ENCODE peak calls at places on chromosomes 11 and 22, in ten cellular contexts. F, C, T, S, L, O, H, Y, G and B are unnamed samples. For H3K27me3, the result is how much of the 10 kb centered on the place peaks cover.

GRCh38 chr11:30960387-30960992 is 374.3 kb upstream of the MPPED2 start:
- DNase-seq in H (peak), L (peak), Y (peak), S (peak), C (peak), F (no peak), G (no peak), T (peak), O (no peak), B (peak)

GRCh38 chr11:33045551-33046255 is 6.3 kb downstream of the TCP11L1 start:
- DNase-seq in O (peak), Y (no peak), H (no peak), C (peak), L (no peak), F (peak), T (no peak), S (no peak), G (no peak), B (peak)

GRCh38 chr11:69818243-69819108 is 740 bp downstream of the FGF3 start:
- DNase-seq in Y (no peak), H (no peak), T (peak), F (no peak), O (no peak), L (no peak), S (no peak), C (no peak), G (no peak), B (no peak)

GRCh38 chr22:39814899-39815298 is 78.7 kb downstream of the ENTHD1 start:
- DNase-seq in H (no peak), O (peak), Y (peak), T (peak), S (no peak), L (no peak), F (peak), C (peak), G (no peak), B (peak)

GRCh38 chr22:25548866-25549464 is 15.5 kb upstream of the GRK3 start:
- DNase-seq in S (no peak), H (no peak), C (no peak), O (no peak), Y (no peak), F (no peak), G (no peak), T (no peak), L (no peak), B (no peak)

GRCh38 chr11:33668468-33668825 is 32.2 kb downstream of the C11orf91 start:
- DNase-seq in C (no peak), F (no peak), S (no peak), Y (no peak), G (no peak), T (no peak), O (no peak), L (no peak), H (no peak), B (no peak)

GRCh38 chr11:8759634-8760033 is 77.0 kb downstream of the RPL27A start:
- DNase-seq in H (no peak), L (no peak), C (no peak), S (no peak), F (no peak), G (no peak), T (no peak), Y (no peak), O (no peak), B (no peak)

GRCh38 chr11:86218125-86219081 is 26.1 kb upstream of the EED start:
- DNase-seq in H (peak), T (peak), C (peak), F (peak), G (peak), Y (peak), O (peak), L (peak), S (peak), B (peak)

GRCh38 chr11:1763796-1764661 is at the start of gene CTSD:
- DNase-seq in C (peak), L (peak), O (peak), S (peak), T (peak), H (peak), Y (peak), G (peak), F (no peak), B (peak)

GRCh38 chr11:57434640-57435546 is 8.0 kb upstream of the SLC43A3 start:
- DNase-seq in Y (peak), S (no peak), C (peak), F (peak), L (no peak), G (no peak), O (peak), T (peak), H (peak), B (peak)

GRCh38 chr11:9459573-9460321 is 1.1 kb upstream of the ZNF143 start:
- DNase-seq in S (peak), O (peak), T (peak), C (peak), G (no peak), H (peak), F (no peak), Y (peak), L (peak), B (peak)

GRCh38 chr11:111189466-111189865 is 56.1 kb upstream of the POU2AF2 start:
- DNase-seq in L (no peak), H (no peak), Y (peak), O (no peak), G (no peak), F (no peak), T (no peak), S (no peak), C (peak), B (no peak)

GRCh38 chr11:121931748-121932352 is 184.2 kb downstream of the BLID start:
- DNase-seq in T (no peak), L (no peak), S (no peak), G (no peak), H (peak), F (peak), C (peak), O (no peak), Y (peak), B (no peak)

GRCh38 chr11:93652161-93652597 is 9.3 kb upstream of the CEP295 start:
- DNase-seq in C (peak), S (peak), G (peak), T (peak), H (peak), L (peak), Y (peak), O (peak), F (peak), B (peak)

GRCh38 chr11:72066855-72067254 is 13.5 kb downstream of the NUMA1 start:
- DNase-seq in Y (no peak), S (no peak), C (peak), O (no peak), G (no peak), T (no peak), H (no peak), F (no peak), L (no peak), B (no peak)

GRCh38 chr22:43426816-43427215 is 15.0 kb downstream of the MPPED1 start:
- DNase-seq in F (no peak), O (no peak), C (no peak), S (no peak), G (no peak), H (no peak), Y (no peak), T (no peak), L (no peak), B (no peak)

GRCh38 chr22:21569459-21570161 is 2.1 kb downstream of the UBE2L3 start:
- DNase-seq in T (no peak), F (no peak), Y (no peak), H (no peak), O (no peak), L (no peak), S (peak), G (no peak), C (no peak), B (no peak)
- H3K4me3 ChIP-seq in T (no peak), F (peak), Y (no peak), H (no peak), O (no peak), L (no peak), S (peak), G (peak), C (peak), B (peak)

GRCh38 chr11:26073646-26074045 is 258.3 kb upstream of the ANO3 start:
- DNase-seq in T (no peak), L (no peak), Y (no peak), F (no peak), S (no peak), O (no peak), H (no peak), G (no peak), C (no peak), B (no peak)
- H2AFZ ChIP-seq in T (no peak), L (no peak), Y (no peak), F (no peak), S (no peak), O (no peak), H (no peak), G (no peak), C (no peak), B (no peak)

DNA sequence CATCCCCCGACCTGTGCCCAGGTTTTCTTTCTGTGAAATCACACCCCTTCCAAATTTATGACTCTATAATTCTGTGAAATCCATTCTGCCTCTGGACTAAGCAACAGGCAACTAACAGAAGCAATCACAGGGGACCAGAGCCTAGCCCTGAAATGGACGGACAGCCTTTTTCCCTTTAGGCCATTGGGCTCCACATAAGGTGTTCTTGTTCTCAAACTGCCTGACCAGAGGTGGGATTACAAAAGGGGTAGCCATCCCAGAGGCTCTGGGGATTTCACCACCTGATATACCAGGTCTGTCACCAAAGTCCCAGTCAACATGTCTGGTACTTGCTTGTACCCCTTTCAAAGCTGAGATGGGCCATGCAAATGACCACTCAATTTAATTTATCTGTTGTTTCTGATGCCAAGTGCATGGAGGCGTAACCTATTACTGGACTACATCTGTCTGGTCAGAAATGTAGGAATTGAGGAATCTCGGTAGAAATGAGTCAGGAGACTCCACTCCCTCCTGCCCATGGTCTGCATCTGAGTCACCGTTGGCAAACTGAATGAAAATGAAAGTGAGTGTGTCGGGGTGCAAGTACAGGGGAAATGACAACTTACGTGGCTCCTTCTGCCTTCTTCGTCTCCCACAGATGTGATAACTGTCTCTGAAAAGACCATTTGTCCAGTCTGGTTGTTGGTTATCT is 10.2 kb downstream of the DKK3 start:
- DNase-seq in G (no peak), T (peak), O (peak), S (no peak), H (no peak), F (peak), Y (peak), L (no peak), C (peak), B (peak)
- H3K27me3 ChIP-seq in G (half or more), T (under half), O (under half), S (under half), H (under half), F (under half), Y (under half), L (under half), C (under half), B (under half)

DNA sequence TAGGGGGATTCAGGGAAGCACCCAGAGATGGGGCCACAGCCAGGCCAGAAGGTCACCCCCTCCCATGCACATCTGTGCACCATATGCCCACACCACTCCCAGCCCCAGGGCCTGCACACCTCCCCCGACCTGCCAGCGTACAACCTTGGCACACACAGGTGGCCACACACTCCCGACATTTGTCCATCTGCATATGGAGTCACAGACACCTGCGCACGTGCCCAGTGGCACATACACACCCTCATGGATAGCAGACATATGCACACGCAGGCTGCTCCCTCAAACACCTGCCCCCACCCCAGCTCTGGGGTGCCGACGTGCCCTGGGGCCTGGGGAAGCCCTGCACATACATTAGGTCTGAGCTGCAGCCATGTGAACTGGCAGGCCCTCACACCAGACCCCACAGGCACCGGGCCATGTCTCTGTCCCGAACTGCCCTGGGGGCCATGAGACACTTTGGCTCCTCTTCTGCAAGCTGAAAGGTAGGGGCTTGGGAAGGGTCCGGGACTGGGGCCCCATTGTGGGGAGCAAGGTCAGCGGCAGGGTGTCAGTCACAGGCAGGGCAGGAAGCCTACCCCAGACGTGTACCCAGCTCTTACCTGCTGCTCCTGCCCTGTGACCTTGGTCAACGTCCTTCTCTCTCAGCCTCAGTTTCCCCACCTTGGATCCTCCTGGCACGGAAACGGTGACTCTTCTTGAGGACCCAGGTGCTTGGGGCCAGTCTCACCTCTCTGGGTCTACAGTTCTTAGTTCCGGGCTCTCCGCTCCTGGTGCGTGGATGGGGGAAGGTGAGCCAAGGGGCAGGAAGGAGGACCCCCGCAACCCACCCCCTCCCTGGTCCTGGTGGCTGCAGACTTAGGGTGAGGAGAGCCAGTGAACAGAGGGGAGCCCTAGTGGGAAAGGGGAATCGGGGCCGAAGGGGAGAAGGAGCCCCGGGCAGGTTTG is 582 bp upstream of the CABP7 start:
- DNase-seq in O (no peak), F (no peak), H (no peak), S (no peak), Y (no peak), L (no peak), C (no peak), G (no peak), T (no peak), B (no peak)
- H3K4me3 ChIP-seq in O (no peak), F (no peak), H (no peak), S (no peak), Y (no peak), L (no peak), C (no peak), G (no peak), T (no peak), B (no peak)

DNA sequence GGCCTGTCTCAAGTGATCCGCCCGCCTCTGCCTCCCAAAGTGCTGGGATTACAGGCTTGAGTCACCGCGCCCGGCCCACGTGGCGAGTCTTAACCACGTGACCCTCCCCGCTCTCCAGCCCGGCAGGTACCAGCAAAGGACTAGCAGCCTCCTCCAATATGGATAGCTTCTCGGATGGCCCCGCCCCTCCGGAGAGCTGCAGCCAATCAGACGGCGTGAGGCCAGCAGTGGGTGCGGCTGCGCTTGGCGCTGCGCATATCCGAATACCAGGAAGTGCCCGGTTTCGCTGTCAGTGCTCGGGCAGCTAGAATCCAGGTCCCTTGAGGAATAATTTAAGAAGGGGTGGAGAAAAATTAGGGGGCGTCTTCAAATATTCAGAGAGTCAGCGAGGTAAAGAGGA is 14.7 kb upstream of the PISD start:
- DNase-seq in F (peak), O (peak), C (peak), Y (peak), T (peak), H (peak), S (peak), L (peak), G (no peak), B (peak)
- H2AFZ ChIP-seq in F (peak), O (peak), C (peak), Y (peak), T (peak), H (peak), S (peak), L (peak), G (no peak), B (peak)

DNA sequence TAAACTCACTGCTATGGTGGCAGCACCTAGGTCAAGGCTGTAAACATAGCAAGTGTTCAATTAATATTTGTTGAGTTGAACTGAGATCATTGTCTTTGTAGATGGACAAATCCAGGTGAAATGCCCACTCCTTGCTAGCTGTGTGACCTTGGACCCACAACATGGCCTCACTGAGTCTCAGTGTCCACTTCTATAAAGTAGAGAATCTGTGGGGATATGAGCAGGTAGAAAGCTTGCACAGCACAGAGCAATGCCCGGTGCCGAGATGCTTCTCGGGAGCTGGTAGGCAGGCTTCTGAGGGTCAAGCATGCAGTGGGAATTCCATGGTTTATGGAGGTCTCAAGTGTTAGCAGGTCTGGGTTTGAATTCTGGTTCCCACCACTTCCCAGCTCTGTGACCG is 97.9 kb upstream of the SYT13 start:
- DNase-seq in S (no peak), F (no peak), C (no peak), O (no peak), L (no peak), H (no peak), G (no peak), Y (no peak), T (no peak), B (no peak)
- H3K27me3 ChIP-seq in S (under half), F (half or more), C (under half), O (under half), L (under half), H (under half), G (under half), Y (under half), T (under half), B (under half)